ENCODE peak calls at places on chromosomes 3 and 15, in five cellular contexts. E is heart left ventricle, N is tibial nerve, V is testis, G is PC-9. T is an unnamed sample. For H3K4me1, the result is how much of the 10 kb centered on the place peaks cover.

GRCh38 chr3:138842483-138843188 is 7.9 kb upstream of the PIK3CB start:
- DNase-seq in G (no peak), V (no peak), N (no peak), E (no peak), T (no peak)

GRCh38 chr3:35680866-35681650 is 41.7 kb downstream of the ARPP21 start:
- DNase-seq in N (no peak), E (no peak), G (no peak), V (no peak), T (no peak)

GRCh38 chr15:43531018-43531667 is 13.7 kb downstream of the MAP1A start:
- DNase-seq in N (no peak), G (no peak), V (no peak), E (no peak), T (no peak)

GRCh38 chr15:30917013-30917412 is 13.3 kb downstream of the FAN1 start:
- DNase-seq in V (no peak), N (no peak), G (no peak), E (no peak), T (no peak)

GRCh38 chr15:37181339-37181738 is 81.0 kb upstream of the MEIS2 start:
- DNase-seq in G (no peak), V (no peak), N (no peak), E (no peak), T (no peak)

GRCh38 chr15:99961011-99961441 is 227.8 kb upstream of the LYSMD4 start:
- DNase-seq in N (peak), E (peak), V (peak), G (peak), T (no peak)

GRCh38 chr3:194083253-194084224 is 52.4 kb upstream of the HES1 start:
- DNase-seq in V (no peak), N (no peak), E (no peak), G (no peak), T (peak)

GRCh38 chr15:90020041-90020735 is 19.1 kb downstream of the ZNF710 start:
- DNase-seq in V (no peak), N (no peak), E (peak), G (no peak), T (peak)

GRCh38 chr3:149273096-149273751 is 51.6 kb upstream of the CP start:
- DNase-seq in N (peak), V (peak), E (peak), G (peak), T (no peak)

GRCh38 chr3:31943041-31943440 is 38.0 kb downstream of the OSBPL10 start:
- DNase-seq in V (no peak), G (no peak), N (no peak), E (no peak), T (no peak)

GRCh38 chr3:49566312-49566711 is 12.0 kb downstream of the BSN start:
- DNase-seq in G (no peak), N (no peak), E (no peak), V (no peak), T (no peak)
- TF ChIP-seq CTCF in G (peak), N (no peak), E (no peak), V (no peak), T (no peak)

DNA sequence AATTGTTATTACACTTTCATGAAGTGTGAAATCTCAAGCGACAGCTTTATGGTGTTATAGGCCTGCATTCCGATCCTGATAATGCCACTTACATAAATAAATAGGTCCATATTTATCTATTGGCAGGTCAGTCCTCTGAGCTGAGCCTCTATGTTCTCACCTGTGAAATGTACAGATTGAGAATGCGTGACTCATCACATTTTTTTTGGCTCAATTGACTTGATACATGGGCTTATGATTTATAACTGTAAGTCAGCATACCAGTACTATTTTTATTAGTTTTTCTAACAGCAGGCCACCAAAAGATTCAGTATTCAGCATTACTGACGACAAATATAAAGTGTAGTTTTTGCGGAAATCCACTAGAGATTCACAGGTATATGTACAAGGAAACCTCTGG is 344.4 kb downstream of the ROBO1 start:
- DNase-seq in G (no peak), N (no peak), E (no peak), V (no peak), T (no peak)
- H3K4me1 ChIP-seq in G (under half), N (under half), E (under half), V (under half), T (under half)

GRCh38 chr3:13894096-13894811 is 14.4 kb upstream of the WNT7A start:
- DNase-seq in V (no peak), N (no peak), E (no peak), G (no peak), T (no peak)

GRCh38 chr3:13894812-13895154 is 14.9 kb upstream of the WNT7A start:
- DNase-seq in V (no peak), E (no peak), N (no peak), G (no peak), T (peak)

GRCh38 chr3:13892304-13892703 is 12.4 kb upstream of the WNT7A start:
- DNase-seq in E (no peak), V (no peak), G (no peak), N (no peak), T (no peak)

GRCh38 chr3:13895155-13896105 is 15.6 kb upstream of the WNT7A start:
- DNase-seq in G (peak), N (peak), E (peak), V (peak), T (peak)

DNA sequence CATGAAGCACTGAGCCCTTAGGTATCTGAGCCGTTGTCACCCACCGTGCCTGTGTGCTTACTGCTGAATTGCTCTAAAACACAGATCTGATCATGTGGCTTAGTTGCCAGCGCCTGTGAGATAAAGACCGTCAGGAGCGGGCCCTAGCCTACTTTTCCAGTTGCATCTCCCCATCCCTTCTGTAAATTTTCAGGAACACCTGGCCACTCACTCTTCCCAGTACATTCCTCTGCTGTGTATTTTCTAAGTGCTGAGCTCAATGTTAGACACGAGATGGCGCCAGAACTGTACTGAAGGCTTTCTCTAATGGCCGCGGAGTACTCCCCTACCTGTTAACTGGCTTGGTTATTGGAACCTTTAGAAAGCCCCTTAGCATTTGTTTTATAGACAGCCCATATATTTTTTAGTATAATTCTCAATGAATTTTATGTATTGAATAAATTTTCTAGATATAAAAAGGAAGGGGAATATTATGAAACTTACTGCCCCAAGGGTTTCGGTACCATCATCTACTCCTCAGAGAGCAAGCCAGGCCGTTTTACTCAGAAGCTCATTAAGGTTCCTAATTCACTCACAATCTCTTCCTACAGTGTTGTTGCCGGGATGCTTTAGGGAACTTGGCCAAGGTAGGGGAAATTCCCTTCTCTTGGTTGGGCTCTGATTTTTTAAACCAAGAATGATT is 16.7 kb upstream of the WNT7A start:
- DNase-seq in E (no peak), V (peak), G (peak), N (peak), T (no peak)
- H3K4me3 ChIP-seq in E (no peak), V (peak), G (peak), N (peak), T (peak)

DNA sequence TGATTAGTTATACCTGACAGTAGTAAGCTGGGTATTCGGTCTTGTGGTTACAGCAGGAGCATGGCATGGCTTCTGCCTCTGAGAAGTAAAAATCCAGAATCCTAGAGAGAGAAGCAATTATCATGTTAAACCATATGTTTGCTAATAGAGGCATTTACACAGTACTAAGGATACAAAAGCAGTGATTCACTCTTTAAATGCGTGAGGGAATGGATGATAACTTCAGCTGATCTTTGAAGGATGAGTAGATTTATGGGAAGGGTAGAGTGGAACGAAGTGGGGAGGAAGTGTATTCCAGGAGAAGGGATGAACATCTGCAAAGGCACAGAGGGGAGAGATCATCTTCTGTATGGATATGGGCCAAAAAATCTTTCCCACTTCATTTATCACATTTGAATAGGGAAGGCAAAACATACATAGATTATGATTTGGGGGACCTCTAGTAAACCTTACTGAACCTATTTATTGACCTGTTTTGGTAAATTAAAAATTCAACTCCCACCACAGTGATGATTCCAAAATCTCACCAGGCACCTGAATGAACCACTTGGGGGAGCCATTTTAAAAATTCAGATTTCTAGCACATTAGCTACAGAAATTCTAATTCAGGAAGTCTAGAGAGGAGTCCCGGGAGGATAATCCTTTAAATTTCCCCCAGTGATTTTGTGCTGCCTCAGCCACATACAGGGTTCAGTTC is 35.1 kb downstream of the IGSF10 start:
- DNase-seq in N (no peak), V (no peak), E (no peak), G (no peak), T (no peak)
- TF ChIP-seq CTCF in N (no peak), V (no peak), E (no peak), G (peak), T (no peak)

GRCh38 chr3:172560026-172560425 is 36.8 kb upstream of the TNFSF10 start:
- DNase-seq in V (no peak), G (peak), N (no peak), E (no peak), T (no peak)
- H3K4me1 ChIP-seq in V (under half), G (half or more), N (half or more), E (under half), T (half or more)

DNA sequence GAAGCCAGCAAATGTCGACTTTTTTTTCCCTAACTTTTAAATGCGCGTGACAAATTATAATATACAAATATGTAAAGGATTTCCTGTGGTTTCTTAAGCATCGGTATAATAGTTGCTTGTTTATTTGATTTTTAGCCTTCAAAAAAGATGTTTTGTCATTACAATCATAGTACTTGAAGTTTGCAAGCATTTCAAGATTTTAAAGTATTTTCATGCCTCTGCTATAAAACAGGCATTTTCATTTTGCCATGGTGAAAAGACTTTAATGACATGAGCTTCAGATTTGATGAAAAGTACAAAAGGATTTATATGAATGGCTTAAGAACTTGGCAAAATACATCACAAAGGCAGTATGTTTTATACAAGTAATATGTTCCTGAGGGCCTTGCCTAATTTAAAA is 9.4 kb upstream of the P2RY12 start:
- DNase-seq in G (no peak), V (no peak), E (no peak), N (no peak), T (no peak)
- H3K4me3 ChIP-seq in G (no peak), V (no peak), E (no peak), N (no peak), T (no peak)

T was measured in left lung.